ENCODE peak calls at places on chromosomes 5 and 9, in seven cellular contexts. V, D, F, W, Q, G and S are unnamed samples.
A peak's percentile ranks its signal among the peaks of the same experiment; 100 is the strongest.

GRCh38 chr9:86795861-86796497 is 151.3 kb downstream of the GAS1 start:
- DNase-seq in V (no peak), D (no peak), F (no peak), W (no peak), Q (peak; percentile 90), G (no peak), S (no peak)

GRCh38 chr5:139964266-139964993 is 78.7 kb downstream of the NRG2 start:
- DNase-seq in V (no peak), D (no peak), F (no peak), W (no peak), Q (no peak), G (no peak), S (no peak)

GRCh38 chr9:93830224-93830596 is 124.9 kb downstream of the BARX1 start:
- DNase-seq in V (no peak), D (no peak), F (no peak), W (no peak), Q (no peak), G (no peak), S (no peak)

GRCh38 chr5:87029951-87030350 is 237.7 kb upstream of the RASA1 start:
- DNase-seq in V (no peak), D (no peak), F (no peak), W (no peak), Q (no peak), G (no peak), S (no peak)

GRCh38 chr5:54390015-54390414 is 65.5 kb upstream of the HSPB3 start:
- DNase-seq in V (no peak), D (peak; percentile 53), F (peak; percentile 76), W (no peak), Q (no peak), G (peak; percentile 80), S (no peak)

GRCh38 chr5:58787982-58788381 is 205.1 kb downstream of the RAB3C start:
- DNase-seq in V (no peak), D (no peak), F (no peak), W (no peak), Q (no peak), G (no peak), S (no peak)

GRCh38 chr5:146652547-146652946 is 136.6 kb upstream of the GPR151 start:
- DNase-seq in V (no peak), D (no peak), F (no peak), W (no peak), Q (no peak), G (no peak), S (no peak)

GRCh38 chr9:101369286-101369685 is 15.5 kb downstream of the BAAT start:
- DNase-seq in V (no peak), D (no peak), F (peak; percentile 18), W (no peak), Q (no peak), G (peak; percentile 37), S (no peak)

GRCh38 chr9:110942522-110942921 is 95.7 kb downstream of the LPAR1 start:
- DNase-seq in V (no peak), D (no peak), F (no peak), W (no peak), Q (no peak), G (no peak), S (no peak)

GRCh38 chr5:140239939-140240700 is 62.8 kb downstream of the PFDN1 start:
- DNase-seq in V (peak; percentile 40), D (peak; percentile 70), F (peak; percentile 76), W (peak; percentile 48), Q (peak; percentile 81), G (peak; percentile 41), S (peak; percentile 86)

GRCh38 chr5:90408571-90409317 is 812 bp downstream of the CETN3 start:
- DNase-seq in V (no peak), D (peak; percentile 21), F (no peak), W (no peak), Q (no peak), G (peak; percentile 69), S (no peak)